ENCODE peak calls at places on chromosomes 3 and 15, in five cellular contexts. O, V, E, Z and W are unnamed samples. For H3K9me3, the result is how much of the 10 kb centered on the place peaks cover.

GRCh38 chr15:29568840-29569532 is 253.3 kb downstream of the TJP1 start:
- DNase-seq in O (peak), V (peak), E (peak), Z (peak), W (peak)

GRCh38 chr3:38005076-38006020 is 14.8 kb downstream of the VILL start:
- DNase-seq in O (no peak), V (no peak), E (peak), Z (no peak), W (no peak)

GRCh38 chr3:126026761-126027160 is 57.2 kb downstream of the SLC41A3 start:
- DNase-seq in O (no peak), V (no peak), E (no peak), Z (no peak), W (no peak)

GRCh38 chr3:14425574-14426304 is 23.3 kb downstream of the SLC6A6 start:
- DNase-seq in O (no peak), V (no peak), E (peak), Z (no peak), W (no peak)

GRCh38 chr15:47959617-47960398 is 161.0 kb upstream of the SLC24A5 start:
- DNase-seq in O (peak), V (no peak), E (peak), Z (no peak), W (peak)

GRCh38 chr15:41862515-41863116 is 24.0 kb downstream of the PLA2G4B start:
- DNase-seq in O (no peak), V (no peak), E (peak), Z (peak), W (no peak)

GRCh38 chr3:34000301-34000700 is 201.9 kb downstream of the PDCD6IP start:
- DNase-seq in O (no peak), V (no peak), E (peak), Z (no peak), W (no peak)

GRCh38 chr3:66098436-66098835 is 59.7 kb upstream of the MAGI1 start:
- DNase-seq in O (no peak), V (no peak), E (no peak), Z (no peak), W (no peak)

GRCh38 chr3:35184775-35185174 is 454.6 kb upstream of the ARPP21 start:
- DNase-seq in O (no peak), V (no peak), E (no peak), Z (no peak), W (no peak)

GRCh38 chr3:51948016-51948580 is 5.9 kb downstream of the PARP3 start:
- DNase-seq in O (no peak), V (no peak), E (no peak), Z (no peak), W (no peak)

GRCh38 chr3:31934866-31935265 is 46.2 kb downstream of the OSBPL10 start:
- DNase-seq in O (no peak), V (no peak), E (peak), Z (no peak), W (no peak)

GRCh38 chr3:107251819-107252218 is 125.4 kb upstream of the CCDC54 start:
- DNase-seq in O (no peak), V (no peak), E (no peak), Z (no peak), W (no peak)

GRCh38 chr15:97114900-97115763 is 784.6 kb downstream of the NR2F2 start:
- DNase-seq in O (peak), V (no peak), E (no peak), Z (no peak), W (peak)

GRCh38 chr3:156582784-156583183 is 27.9 kb upstream of the SSR3 start:
- DNase-seq in O (no peak), V (no peak), E (no peak), Z (no peak), W (no peak)

GRCh38 chr3:69675773-69676660 is 63.2 kb upstream of the MITF start:
- DNase-seq in O (no peak), V (no peak), E (no peak), Z (no peak), W (no peak)

GRCh38 chr15:74176262-74177208 is 3.0 kb downstream of the ISLR start:
- DNase-seq in O (no peak), V (peak), E (no peak), Z (no peak), W (no peak)

GRCh38 chr15:48373855-48374421 is 42.7 kb downstream of the DUT start:
- DNase-seq in O (peak), V (no peak), E (peak), Z (no peak), W (no peak)

GRCh38 chr3:128794788-128795649 is 69.0 kb downstream of the RAB7A start:
- DNase-seq in O (peak), V (peak), E (peak), Z (peak), W (peak)

GRCh38 chr15:57703387-57703786 is 3.1 kb upstream of the POLR2M start:
- DNase-seq in O (no peak), V (no peak), E (peak), Z (no peak), W (peak)

GRCh38 chr3:129606522-129607390 is at the start of gene PLXND1:
- DNase-seq in O (peak), V (peak), E (peak), Z (no peak), W (peak)

GRCh38 chr3:120567370-120568197 is 28.6 kb upstream of the NDUFB4 start:
- DNase-seq in O (peak), V (peak), E (peak), Z (no peak), W (peak)

GRCh38 chr3:124621498-124621897 is 108.8 kb upstream of the UMPS start:
- DNase-seq in O (no peak), V (no peak), E (no peak), Z (no peak), W (no peak)

GRCh38 chr3:46472056-46472455 is 7.4 kb upstream of the LTF start:
- DNase-seq in O (no peak), V (no peak), E (no peak), Z (no peak), W (no peak)

GRCh38 chr3:123291404-123291803 is 89.7 kb downstream of the SEC22A start:
- DNase-seq in O (no peak), V (no peak), E (no peak), Z (no peak), W (no peak)

GRCh38 chr3:17339233-17339632 is 403.2 kb downstream of the TBC1D5 start:
- DNase-seq in O (no peak), V (no peak), E (no peak), Z (no peak), W (no peak)

GRCh38 chr15:38129531-38130199 is 123.0 kb upstream of the SPRED1 start:
- DNase-seq in O (peak), V (peak), E (peak), Z (no peak), W (peak)

GRCh38 chr15:52071570-52071969 is 41.0 kb downstream of the BCL2L10 start:
- DNase-seq in O (peak), V (no peak), E (peak), Z (no peak), W (no peak)

GRCh38 chr3:43866529-43867353 is 176.0 kb downstream of the ABHD5 start:
- DNase-seq in O (no peak), V (no peak), E (peak), Z (no peak), W (no peak)

GRCh38 chr3:134330895-134331810 is 43.1 kb downstream of the AMOTL2 start:
- DNase-seq in O (peak), V (no peak), E (peak), Z (no peak), W (no peak)

GRCh38 chr3:128497305-128498126 is 4.5 kb upstream of the GATA2 start:
- DNase-seq in O (peak), V (peak), E (peak), Z (no peak), W (peak)

GRCh38 chr3:12622335-12622734 is 41.6 kb downstream of the RAF1 start:
- DNase-seq in O (no peak), V (no peak), E (no peak), Z (no peak), W (peak)

GRCh38 chr3:16456784-16457415 is 56.6 kb downstream of the RFTN1 start:
- DNase-seq in O (peak), V (no peak), E (peak), Z (no peak), W (no peak)

GRCh38 chr3:71581451-71581980 is 2.0 kb downstream of the FOXP1 start:
- DNase-seq in O (peak), V (peak), E (peak), Z (no peak), W (no peak)
- TF ChIP-seq EZH2phosphoT487 in O (no peak), V (no peak), E (no peak), Z (no peak), W (no peak)

DNA sequence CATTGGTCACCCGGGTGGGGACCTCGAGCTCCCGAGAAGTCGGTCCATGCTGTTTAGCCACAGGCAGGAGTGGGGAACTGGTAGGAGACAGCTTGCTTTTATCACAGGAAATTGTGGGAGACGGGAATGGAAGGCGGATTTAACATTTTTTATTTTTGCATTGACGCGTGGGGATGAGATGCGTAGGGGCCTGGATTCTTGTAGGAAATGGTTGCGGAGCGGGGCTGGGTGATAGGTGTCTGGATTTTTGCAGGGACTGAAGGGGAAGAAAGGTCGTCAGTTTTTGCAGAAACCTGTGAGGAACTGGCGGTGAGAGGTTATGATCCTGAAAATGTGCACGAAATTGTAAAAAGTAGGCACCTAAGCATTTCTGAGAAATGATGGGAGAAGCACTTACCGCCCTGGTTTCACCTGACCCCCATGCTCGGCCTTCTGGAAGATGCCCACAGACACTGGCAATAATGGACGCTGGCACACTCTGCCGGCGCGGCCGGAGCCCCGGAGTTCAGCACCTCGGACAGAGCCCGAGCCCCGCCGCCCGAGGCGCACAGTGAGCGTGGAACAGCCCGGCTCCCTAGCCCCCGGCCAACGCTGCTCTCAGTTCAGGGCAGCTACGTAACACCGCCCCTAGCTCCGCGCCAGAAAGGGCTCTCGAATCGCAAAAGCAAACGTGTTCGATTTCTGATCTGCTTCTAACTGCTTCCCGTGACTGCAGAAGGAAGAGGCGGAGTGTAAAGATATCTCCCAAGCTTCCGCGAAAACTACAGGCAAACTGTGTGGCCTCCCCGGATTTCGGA is 928 bp downstream of the ANKRD34C start:
- DNase-seq in O (peak), V (peak), E (peak), Z (no peak), W (peak)
- TF ChIP-seq EZH2 in O (no peak), V (peak), E (no peak), Z (no peak), W (no peak)

DNA sequence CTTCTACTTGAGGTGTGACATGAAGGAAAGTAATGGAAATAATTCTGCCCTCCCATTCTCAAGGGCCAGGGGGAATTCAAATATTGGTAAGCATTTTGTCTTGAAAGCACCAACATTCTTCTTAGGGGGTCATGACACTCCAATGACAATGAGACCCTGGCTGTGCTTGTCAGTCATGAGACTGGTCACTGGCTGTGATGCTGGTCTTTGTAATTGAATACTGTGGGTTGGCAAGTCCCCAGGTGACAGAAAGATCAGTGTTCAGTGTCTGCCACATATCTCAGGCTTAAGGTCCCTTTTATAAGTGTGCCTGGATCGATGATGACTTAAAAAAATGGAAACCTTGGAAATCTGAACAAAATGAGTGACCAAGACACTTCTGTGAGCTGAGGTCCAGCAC is 151.4 kb downstream of the SNRPN start:
- DNase-seq in O (no peak), V (no peak), E (no peak), Z (no peak), W (no peak)
- H3K9me3 ChIP-seq in O (under half), V (under half), E (under half), Z (under half), W (under half)

DNA sequence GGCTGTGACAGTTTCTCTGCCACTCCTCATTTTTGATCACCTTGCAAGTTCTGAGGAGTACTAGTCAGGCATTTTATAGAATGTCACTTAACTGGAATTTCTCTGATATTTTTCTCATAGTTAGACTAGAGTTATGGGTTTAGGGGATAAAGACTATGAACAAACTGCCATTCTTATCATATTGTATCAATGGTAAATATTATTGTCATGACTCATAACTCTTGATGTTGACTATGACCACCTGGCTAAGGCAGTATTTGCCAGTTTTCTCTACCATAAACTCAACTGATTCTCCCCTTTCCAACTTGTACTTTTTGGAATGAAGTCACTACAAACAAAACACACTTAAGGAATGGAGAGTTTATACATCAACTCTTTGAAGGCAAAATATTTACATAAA is 22.7 kb upstream of the OR5K1 start:
- DNase-seq in O (no peak), V (no peak), E (peak), Z (no peak), W (no peak)
- TF ChIP-seq EZH2phosphoT487 in O (no peak), V (no peak), E (no peak), Z (no peak), W (no peak)

GRCh38 chr3:173396191-173397041 is 1.1 kb upstream of the NLGN1 start:
- DNase-seq in O (peak), V (peak), E (no peak), Z (no peak), W (peak)

GRCh38 chr3:173397161-173398110 is at the start of gene NLGN1:
- DNase-seq in O (peak), V (peak), E (peak), Z (no peak), W (peak)

GRCh38 chr3:173395412-173396181 is 1.9 kb upstream of the NLGN1 start:
- DNase-seq in O (peak), V (peak), E (peak), Z (peak), W (peak)

GRCh38 chr3:173399001-173399400 is 1.5 kb downstream of the NLGN1 start:
- DNase-seq in O (no peak), V (peak), E (no peak), Z (no peak), W (no peak)

GRCh38 chr3:173398111-173398479 is 551 bp downstream of the NLGN1 start:
- DNase-seq in O (no peak), V (peak), E (no peak), Z (no peak), W (no peak)
- TF ChIP-seq EZH2 in O (no peak), V (no peak), E (no peak), Z (no peak), W (no peak)

GRCh38 chr3:104279617-104280016 is 1087.1 kb upstream of the ALCAM start:
- DNase-seq in O (no peak), V (no peak), E (peak), Z (no peak), W (peak)
- H3K9me3 ChIP-seq in O (under half), V (under half), E (under half), Z (under half), W (under half)

DNA sequence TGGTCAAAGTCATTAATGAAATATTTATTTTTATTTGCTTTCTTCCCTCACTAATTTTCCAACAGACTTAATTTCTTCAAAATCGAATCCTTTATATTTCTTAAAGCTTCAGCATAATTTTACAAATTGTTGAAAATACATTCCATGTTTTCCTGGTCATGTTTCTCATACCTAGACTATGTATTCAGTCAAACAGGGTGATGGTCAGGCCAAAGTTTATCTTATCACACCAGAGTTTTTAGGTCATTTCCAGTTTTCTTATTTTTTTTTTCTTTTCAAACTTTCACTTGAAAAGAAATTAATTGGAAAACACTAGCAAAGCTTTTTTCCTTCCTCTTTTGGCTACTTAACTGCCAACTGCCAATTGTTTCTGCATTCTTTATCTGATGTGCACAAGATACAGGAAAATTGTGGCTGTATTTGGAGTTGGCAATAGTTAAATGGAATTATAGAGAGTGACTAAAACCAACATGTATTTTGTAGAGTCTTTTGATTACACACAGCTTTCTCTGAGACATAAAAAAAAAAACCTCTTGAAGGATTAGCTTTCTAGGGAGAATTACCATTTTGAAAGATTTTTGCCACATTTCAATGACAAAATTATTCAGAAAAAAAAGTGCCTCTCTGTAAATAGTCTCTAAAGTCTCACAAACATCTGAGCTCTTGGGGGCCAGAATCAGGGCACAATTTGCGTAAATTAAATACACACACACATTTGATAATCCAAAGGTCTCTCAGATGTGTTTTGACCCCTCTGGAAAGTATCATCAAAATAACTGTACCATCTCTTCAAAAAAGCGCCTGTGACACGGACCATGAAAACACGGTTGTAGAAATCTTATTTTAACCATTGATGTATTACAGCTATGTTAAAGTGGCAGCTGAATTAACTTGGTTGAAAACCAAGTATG is 603.2 kb upstream of the KCNMB2 start:
- DNase-seq in O (no peak), V (no peak), E (peak), Z (no peak), W (no peak)
- TF ChIP-seq EZH2phosphoT487 in O (no peak), V (no peak), E (no peak), Z (no peak), W (no peak)